ENCODE peak calls at places on chromosomes 5 and 9, in eight cellular contexts. E is mesendoderm, K is HT-29, J is CMK, A is hippocampal formation, W is body of pancreas, P is NCI-H345, R is kidney glomerular epithelial cell. Z is an unnamed sample.

GRCh38 chr5:45793638-45794532 is 97.7 kb upstream of the HCN1 start:
- DNase-seq in R (no peak), J (peak; percentile 50), W (no peak), E (no peak), A (no peak), P (no peak), K (no peak), Z (no peak)

GRCh38 chr5:168409601-168410458 is 76.4 kb upstream of the RARS1 start:
- DNase-seq in A (no peak), E (no peak), J (no peak), P (no peak), K (peak; percentile 26), R (no peak), W (no peak), Z (no peak)

GRCh38 chr5:116145416-116145815 is 60.6 kb downstream of the COMMD10 start:
- DNase-seq in J (no peak), E (peak; percentile 9), W (no peak), A (no peak), K (no peak), P (no peak), R (no peak), Z (no peak)

GRCh38 chr5:179261301-179262125 is 83.7 kb downstream of the ADAMTS2 start:
- DNase-seq in E (peak; percentile 90), R (no peak), W (peak; percentile 9), P (no peak), K (peak; percentile 12), J (no peak), A (no peak), Z (no peak)

GRCh38 chr9:92147030-92147853 is 32.0 kb upstream of the SPTLC1 start:
- DNase-seq in A (no peak), W (peak; percentile 61), K (peak; percentile 78), E (peak; percentile 68), R (peak; percentile 83), P (peak; percentile 46), J (peak; percentile 50), Z (peak; percentile 54)

GRCh38 chr5:175734016-175734415 is 76.1 kb downstream of the HRH2 start:
- DNase-seq in J (no peak), E (no peak), A (no peak), R (no peak), P (no peak), K (no peak), W (no peak), Z (no peak)

GRCh38 chr5:113612060-113612496 is 98.6 kb downstream of the YTHDC2 start:
- DNase-seq in E (peak; percentile 50), K (peak; percentile 38), W (no peak), J (no peak), P (peak; percentile 8), R (peak; percentile 42), A (peak; percentile 52), Z (no peak)

GRCh38 chr5:135391123-135391868 is 7.7 kb downstream of the MACROH2A1 start:
- DNase-seq in W (no peak), A (no peak), J (no peak), R (peak; percentile 72), E (no peak), P (no peak), K (no peak), Z (no peak)

GRCh38 chr9:6055213-6055612 is 39.8 kb upstream of the RANBP6 start:
- DNase-seq in J (peak; percentile 67), A (peak; percentile 68), P (peak; percentile 70), E (peak; percentile 93), W (peak; percentile 74), K (peak; percentile 87), R (peak; percentile 82), Z (peak; percentile 71)

GRCh38 chr9:132873403-132873802 is 4.7 kb downstream of the AK8 start:
- DNase-seq in J (no peak), P (no peak), E (no peak), A (no peak), K (no peak), W (no peak), R (no peak), Z (no peak)

GRCh38 chr9:132826131-132826530 is 52.0 kb downstream of the AK8 start:
- DNase-seq in E (no peak), R (no peak), P (no peak), W (no peak), J (no peak), A (no peak), K (no peak), Z (no peak)

GRCh38 chr9:130860458-130861316 is 25.6 kb downstream of the ABL1 start:
- DNase-seq in P (no peak), W (peak; percentile 60), J (no peak), E (peak; percentile 61), K (no peak), A (no peak), R (peak; percentile 90), Z (peak; percentile 78)

GRCh38 chr5:31366941-31367340 is 165.0 kb downstream of the DROSHA start:
- DNase-seq in K (no peak), W (no peak), A (no peak), P (no peak), R (peak; percentile 17), E (no peak), J (no peak), Z (no peak)

GRCh38 chr5:6905423-6905822 is 192.2 kb downstream of the TENT4A start:
- DNase-seq in J (no peak), W (no peak), R (no peak), E (no peak), A (no peak), K (no peak), P (no peak), Z (no peak)

GRCh38 chr5:74616236-74617146 is 24.0 kb downstream of the ENC1 start:
- DNase-seq in K (no peak), A (no peak), R (no peak), J (no peak), W (peak; percentile 43), E (no peak), P (no peak), Z (no peak)

GRCh38 chr5:174045470-174046025 is at the start of gene NSG2:
- DNase-seq in R (peak; percentile 70), P (peak; percentile 92), K (peak; percentile 88), J (peak; percentile 27), W (peak; percentile 91), A (peak; percentile 93), E (peak; percentile 97), Z (peak; percentile 60)

GRCh38 chr5:17370651-17371050 is 127.4 kb upstream of the TAF11L2 start:
- DNase-seq in W (no peak), R (no peak), J (no peak), P (no peak), A (no peak), K (no peak), E (no peak), Z (no peak)